ENCODE peak calls at places on chromosome X, in five cellular contexts. I, O, M, E and B are unnamed samples.

GRCh38 chrX:50157545-50158125 is 43.2 kb downstream of the AKAP4 start:
- DNase-seq in M (no peak), I (no peak), E (no peak), O (peak; percentile 30), B (no peak)

GRCh38 chrX:10146350-10146749 is 10.4 kb upstream of the CLCN4 start:
- DNase-seq in E (no peak), O (no peak), I (no peak), M (no peak), B (no peak)

GRCh38 chrX:13220916-13221315 is 98.9 kb downstream of the ATXN3L start:
- DNase-seq in I (no peak), E (no peak), M (no peak), O (no peak), B (no peak)

GRCh38 chrX:154437398-154437752 is 421 bp downstream of the GDI1 start:
- DNase-seq in M (no peak), O (no peak), E (no peak), I (no peak), B (no peak)

GRCh38 chrX:100424012-100424411 is 13.9 kb upstream of the PCDH19 start:
- DNase-seq in E (no peak), O (no peak), I (peak; percentile 58), M (peak; percentile 56), B (no peak)

GRCh38 chrX:139093201-139093600 is 381.7 kb upstream of the FGF13 start:
- DNase-seq in E (no peak), I (no peak), O (no peak), M (no peak), B (no peak)

GRCh38 chrX:86121916-86122315 is 26.3 kb upstream of the DACH2 start:
- DNase-seq in M (peak; percentile 42), O (no peak), E (no peak), I (peak; percentile 27), B (no peak)

GRCh38 chrX:110003167-110004156 is 548 bp downstream of the TMEM164 start:
- DNase-seq in E (peak; percentile 5), M (peak; percentile 44), O (peak; percentile 18), I (peak; percentile 30), B (no peak)

GRCh38 chrX:153449306-153450113 is 3.7 kb upstream of the TREX2 start:
- DNase-seq in M (no peak), I (no peak), O (no peak), E (no peak), B (no peak)

GRCh38 chrX:65932173-65933084 is 107.5 kb downstream of the VSIG4 start:
- DNase-seq in O (no peak), E (no peak), I (peak; percentile 8), M (peak; percentile 18), B (no peak)

GRCh38 chrX:88202149-88202548 is 544.9 kb upstream of the CPXCR1 start:
- DNase-seq in O (no peak), I (peak; percentile 4), E (no peak), M (peak; percentile 3), B (no peak)

GRCh38 chrX:41449615-41450014 is 2.5 kb downstream of the NYX start:
- DNase-seq in I (no peak), O (no peak), M (no peak), E (peak; percentile 24), B (no peak)

GRCh38 chrX:135437867-135438733 is 16.4 kb downstream of the SMIM10L2A start:
- DNase-seq in O (no peak), E (no peak), M (peak; percentile 11), I (peak; percentile 38), B (no peak)

DNA sequence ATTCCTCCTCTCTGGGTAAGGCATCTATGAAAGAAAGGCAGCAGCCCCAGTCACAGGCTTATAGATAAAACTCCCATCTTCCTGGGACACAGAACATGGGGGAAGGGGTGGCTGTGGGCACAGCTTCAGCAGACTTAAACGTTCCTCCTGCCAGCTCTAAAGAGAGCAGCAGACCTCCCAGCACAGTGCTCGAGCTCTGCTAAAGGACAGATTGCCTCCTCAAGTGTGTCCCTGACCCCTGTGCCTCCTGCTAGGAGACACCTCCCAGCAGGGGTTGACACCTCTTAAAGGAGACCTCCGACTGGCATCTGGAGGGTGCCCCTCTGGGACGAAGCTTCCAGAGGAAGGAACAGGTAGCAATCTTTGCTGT is 89.9 kb downstream of the EFHC2 start:
- DNase-seq in E (no peak), O (no peak), I (no peak), M (no peak), B (no peak)
- H3K4me3 ChIP-seq in E (peak overlapping the region; percentile 37), O (no peak overlapping the region), I (no peak overlapping the region), M (no peak overlapping the region), B (no peak overlapping the region)

GRCh38 chrX:40085714-40086113 is 12.0 kb downstream of the BCOR start:
- DNase-seq in O (no peak), M (no peak), E (no peak), I (no peak), B (peak; percentile 80)

GRCh38 chrX:40083979-40084359 is 13.8 kb downstream of the BCOR start:
- DNase-seq in M (no peak), E (no peak), O (no peak), I (no peak), B (no peak)

GRCh38 chrX:40086569-40087335 is 11.0 kb downstream of the BCOR start:
- DNase-seq in O (no peak), E (no peak), M (no peak), I (no peak), B (no peak)

GRCh38 chrX:40084471-40084870 is 13.3 kb downstream of the BCOR start:
- DNase-seq in O (no peak), M (no peak), I (no peak), E (no peak), B (no peak)

GRCh38 chrX:40085086-40085551 is 12.6 kb downstream of the BCOR start:
- DNase-seq in I (no peak), M (no peak), E (no peak), O (no peak), B (no peak)
- H3K4me1 ChIP-seq in I (peaks cover 63% of the 10 kb centered on the region), M (peaks cover 6% of the 10 kb centered on the region), E (peaks cover 23% of the 10 kb centered on the region), O (no peaks in the 10 kb centered on the region), B (peaks cover 71% of the 10 kb centered on the region)

DNA sequence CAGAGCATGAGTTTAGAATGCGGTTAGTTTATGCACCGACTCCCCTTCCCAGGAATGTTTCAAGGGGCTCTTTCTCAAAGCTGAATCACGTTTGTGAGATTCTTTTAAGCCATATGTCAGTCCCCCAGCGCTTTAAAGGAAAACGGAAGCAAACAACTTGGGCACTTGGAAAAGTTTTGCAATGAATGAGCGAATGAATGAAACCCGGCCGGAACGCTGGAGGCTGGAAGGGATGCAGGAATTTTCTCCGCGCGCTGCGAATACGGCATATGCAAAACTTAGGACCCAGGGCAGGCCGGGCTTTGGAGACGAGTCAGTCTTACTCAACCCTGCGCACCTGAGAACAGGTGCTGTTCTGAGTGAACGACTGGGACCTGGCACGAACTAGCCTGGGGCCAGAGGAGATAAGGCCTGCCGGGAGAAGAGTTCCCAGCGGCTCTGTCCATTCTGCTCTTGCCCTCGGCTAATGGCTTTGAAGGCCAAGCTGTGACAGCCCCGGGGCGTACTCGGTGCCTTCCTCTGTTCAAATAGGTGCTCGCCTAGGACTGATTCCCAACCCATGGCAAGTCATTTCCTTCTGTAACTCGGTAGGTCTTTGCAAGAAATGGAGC is 763 bp upstream of the NRK start:
- DNase-seq in O (no peak), I (peak; percentile 84), M (peak; percentile 86), E (no peak), B (no peak)
- H3K4me3 ChIP-seq in O (peak overlapping the region; percentile 38), I (peak overlapping the region; percentile 65), M (no peak overlapping the region), E (peak overlapping the region; percentile 47), B (peak overlapping the region; percentile 54)

GRCh38 chrX:45778621-45779020 is 577.9 kb upstream of the DIPK2B start:
- DNase-seq in E (no peak), M (no peak), I (no peak), O (no peak), B (no peak)
- H3K4me1 ChIP-seq in E (no peaks in the 10 kb centered on the region), M (no peaks in the 10 kb centered on the region), I (peaks cover 50% of the 10 kb centered on the region), O (no peaks in the 10 kb centered on the region), B (peaks cover 27% of the 10 kb centered on the region)